ENCODE peak calls at places on chromosomes 13 and 19, in nine cellular contexts. X, A, H, L, Z, N, I, Y and R are unnamed samples.

GRCh38 chr19:44808463-44809371 is at the start of gene BCAM:
- DNase-seq in X (peak), A (peak), H (no peak), L (peak), Z (no peak), N (peak), I (peak), Y (no peak), R (no peak)

GRCh38 chr13:23621316-23621645 is 51.1 kb downstream of the TNFRSF19 start:
- DNase-seq in X (peak), A (no peak), H (no peak), L (peak), Z (no peak), N (no peak), I (peak), Y (no peak), R (no peak)

GRCh38 chr19:55400281-55401087 is 7.1 kb downstream of the UBE2S start:
- DNase-seq in X (no peak), A (no peak), H (no peak), L (peak), Z (no peak), N (no peak), I (no peak), Y (no peak), R (no peak)

GRCh38 chr19:54207908-54208783 is 7.5 kb downstream of the RPS9 start:
- DNase-seq in X (peak), A (peak), H (peak), L (peak), Z (no peak), N (peak), I (peak), Y (peak), R (peak)

GRCh38 chr13:99971576-99972189 is at the start of gene ZIC5:
- DNase-seq in X (no peak), A (no peak), H (no peak), L (no peak), Z (no peak), N (peak), I (no peak), Y (no peak), R (no peak)

GRCh38 chr13:31249140-31249539 is 49.4 kb downstream of the B3GLCT start:
- DNase-seq in X (no peak), A (no peak), H (no peak), L (no peak), Z (no peak), N (no peak), I (no peak), Y (no peak), R (no peak)

GRCh38 chr19:7769171-7769570 is 6.1 kb downstream of the CLEC4M start:
- DNase-seq in X (no peak), A (no peak), H (no peak), L (no peak), Z (no peak), N (no peak), I (no peak), Y (no peak), R (no peak)

GRCh38 chr13:101289764-101290163 is 126.5 kb downstream of the NALCN start:
- DNase-seq in X (peak), A (no peak), H (no peak), L (peak), Z (no peak), N (no peak), I (peak), Y (no peak), R (no peak)

GRCh38 chr13:77751513-77752456 is 54.3 kb downstream of the SLAIN1 start:
- DNase-seq in X (peak), A (peak), H (no peak), L (peak), Z (no peak), N (peak), I (peak), Y (peak), R (peak)

GRCh38 chr13:44758595-44759221 is 182.6 kb upstream of the TSC22D1 start:
- DNase-seq in X (no peak), A (no peak), H (no peak), L (peak), Z (no peak), N (peak), I (peak), Y (no peak), R (no peak)

GRCh38 chr13:104984296-104984818 is 1551.1 kb downstream of the EFNB2 start:
- DNase-seq in X (no peak), A (peak), H (peak), L (peak), Z (no peak), N (no peak), I (no peak), Y (peak), R (peak)

GRCh38 chr19:47122359-47123335 is 8.0 kb upstream of the SAE1 start:
- DNase-seq in X (peak), A (no peak), H (no peak), L (peak), Z (no peak), N (no peak), I (peak), Y (no peak), R (no peak)

GRCh38 chr13:108427355-108427754 is 157.8 kb downstream of the TNFSF13B start:
- DNase-seq in X (peak), A (no peak), H (no peak), L (peak), Z (no peak), N (no peak), I (no peak), Y (no peak), R (no peak)

GRCh38 chr19:4196587-4197148 is 14.2 kb downstream of the ANKRD24 start:
- DNase-seq in X (no peak), A (no peak), H (no peak), L (no peak), Z (no peak), N (no peak), I (no peak), Y (no peak), R (no peak)

GRCh38 chr19:7850429-7850819 is 20.4 kb downstream of the EVI5L start:
- DNase-seq in X (no peak), A (no peak), H (no peak), L (no peak), Z (no peak), N (no peak), I (no peak), Y (no peak), R (no peak)

GRCh38 chr13:101576977-101577376 is 124.5 kb downstream of the ITGBL1 start:
- DNase-seq in X (no peak), A (no peak), H (no peak), L (no peak), Z (no peak), N (no peak), I (no peak), Y (no peak), R (no peak)

GRCh38 chr19:56348289-56348877 is 33.7 kb upstream of the ZSCAN5A start:
- DNase-seq in X (no peak), A (peak), H (peak), L (peak), Z (no peak), N (no peak), I (no peak), Y (no peak), R (no peak)

GRCh38 chr19:55034751-55035150 is 3.3 kb downstream of the GP6 start:
- DNase-seq in X (no peak), A (no peak), H (no peak), L (no peak), Z (no peak), N (no peak), I (no peak), Y (no peak), R (no peak)